ENCODE peak calls at places on chromosome 17, in eight cellular contexts. One of them, this sample, is unnamed.

GRCh38 chr17:20236586-20237227 is 227.5 kb downstream of the SPECC1 start:
- DNase-seq in CD4-positive, alpha-beta T cell: no peak
- DNase-seq in NCI-H2081: no peak
- DNase-seq in AG20443: no peak
- DNase-seq in stimulated activated CD4-positive, alpha-beta T cell treated with anti-CD3 and anti-CD28 coated beads, Interleukin-4, amount 100 ng/mL, for 4 hours: no peak
- DNase-seq in fibroblast of pulmonary artery: no peak
- DNase-seq in BJ: no peak
- DNase-seq in posterior cingulate gyrus: no peak
- DNase-seq in this sample: no peak

GRCh38 chr17:76789235-76789788 is 51.4 kb downstream of the MFSD11 start:
- DNase-seq in AG20443: no peak
- DNase-seq in NCI-H2081: peak
- DNase-seq in stimulated activated CD4-positive, alpha-beta T cell treated with anti-CD3 and anti-CD28 coated beads, Interleukin-4, amount 100 ng/mL, for 4 hours: no peak
- DNase-seq in BJ: no peak
- DNase-seq in CD4-positive, alpha-beta T cell: no peak
- DNase-seq in posterior cingulate gyrus: no peak
- DNase-seq in fibroblast of pulmonary artery: no peak
- DNase-seq in this sample: no peak

GRCh38 chr17:43938838-43939182 is 3.5 kb downstream of the PPY start:
- DNase-seq in AG20443: no peak
- DNase-seq in NCI-H2081: no peak
- DNase-seq in fibroblast of pulmonary artery: no peak
- DNase-seq in stimulated activated CD4-positive, alpha-beta T cell treated with anti-CD3 and anti-CD28 coated beads, Interleukin-4, amount 100 ng/mL, for 4 hours: no peak
- DNase-seq in CD4-positive, alpha-beta T cell: no peak
- DNase-seq in posterior cingulate gyrus: no peak
- DNase-seq in BJ: no peak
- DNase-seq in this sample: no peak

GRCh38 chr17:45320931-45321461 is 4.2 kb upstream of the MAP3K14 start:
- DNase-seq in posterior cingulate gyrus: no peak
- DNase-seq in fibroblast of pulmonary artery: peak
- DNase-seq in stimulated activated CD4-positive, alpha-beta T cell treated with anti-CD3 and anti-CD28 coated beads, Interleukin-4, amount 100 ng/mL, for 4 hours: no peak
- DNase-seq in NCI-H2081: no peak
- DNase-seq in CD4-positive, alpha-beta T cell: no peak
- DNase-seq in AG20443: peak
- DNase-seq in BJ: peak
- DNase-seq in this sample: no peak

GRCh38 chr17:36544320-36545092 is at the start of gene GGNBP2:
- DNase-seq in CD4-positive, alpha-beta T cell: peak
- DNase-seq in NCI-H2081: peak
- DNase-seq in stimulated activated CD4-positive, alpha-beta T cell treated with anti-CD3 and anti-CD28 coated beads, Interleukin-4, amount 100 ng/mL, for 4 hours: peak
- DNase-seq in AG20443: peak
- DNase-seq in BJ: peak
- DNase-seq in fibroblast of pulmonary artery: peak
- DNase-seq in posterior cingulate gyrus: peak
- DNase-seq in this sample: peak

GRCh38 chr17:74658620-74659019 is 35.1 kb upstream of the CD300E start:
- DNase-seq in fibroblast of pulmonary artery: no peak
- DNase-seq in CD4-positive, alpha-beta T cell: no peak
- DNase-seq in NCI-H2081: no peak
- DNase-seq in stimulated activated CD4-positive, alpha-beta T cell treated with anti-CD3 and anti-CD28 coated beads, Interleukin-4, amount 100 ng/mL, for 4 hours: no peak
- DNase-seq in posterior cingulate gyrus: no peak
- DNase-seq in AG20443: no peak
- DNase-seq in BJ: no peak
- DNase-seq in this sample: no peak

GRCh38 chr17:7070712-7071111 is 9.3 kb downstream of the CLEC10A start:
- DNase-seq in CD4-positive, alpha-beta T cell: no peak
- DNase-seq in fibroblast of pulmonary artery: no peak
- DNase-seq in NCI-H2081: no peak
- DNase-seq in stimulated activated CD4-positive, alpha-beta T cell treated with anti-CD3 and anti-CD28 coated beads, Interleukin-4, amount 100 ng/mL, for 4 hours: no peak
- DNase-seq in BJ: no peak
- DNase-seq in AG20443: no peak
- DNase-seq in posterior cingulate gyrus: no peak
- DNase-seq in this sample: no peak

GRCh38 chr17:67942810-67943209 is 53.5 kb downstream of the C17orf58 start:
- DNase-seq in CD4-positive, alpha-beta T cell: no peak
- DNase-seq in stimulated activated CD4-positive, alpha-beta T cell treated with anti-CD3 and anti-CD28 coated beads, Interleukin-4, amount 100 ng/mL, for 4 hours: no peak
- DNase-seq in posterior cingulate gyrus: no peak
- DNase-seq in NCI-H2081: peak
- DNase-seq in BJ: no peak
- DNase-seq in AG20443: no peak
- DNase-seq in fibroblast of pulmonary artery: peak
- DNase-seq in this sample: no peak

GRCh38 chr17:81502471-81503017 is 10.1 kb downstream of the ACTG1 start:
- DNase-seq in NCI-H2081: no peak
- DNase-seq in AG20443: no peak
- DNase-seq in fibroblast of pulmonary artery: no peak
- DNase-seq in CD4-positive, alpha-beta T cell: no peak
- DNase-seq in posterior cingulate gyrus: no peak
- DNase-seq in stimulated activated CD4-positive, alpha-beta T cell treated with anti-CD3 and anti-CD28 coated beads, Interleukin-4, amount 100 ng/mL, for 4 hours: no peak
- DNase-seq in BJ: no peak
- DNase-seq in this sample: no peak

GRCh38 chr17:67245694-67246397 is 850 bp upstream of the HELZ start:
- DNase-seq in CD4-positive, alpha-beta T cell: peak
- DNase-seq in stimulated activated CD4-positive, alpha-beta T cell treated with anti-CD3 and anti-CD28 coated beads, Interleukin-4, amount 100 ng/mL, for 4 hours: peak
- DNase-seq in AG20443: peak
- DNase-seq in BJ: no peak
- DNase-seq in fibroblast of pulmonary artery: no peak
- DNase-seq in NCI-H2081: no peak
- DNase-seq in posterior cingulate gyrus: no peak
- DNase-seq in this sample: peak

GRCh38 chr17:48799069-48799710 is 17.8 kb downstream of the TTLL6 start:
- DNase-seq in posterior cingulate gyrus: no peak
- DNase-seq in stimulated activated CD4-positive, alpha-beta T cell treated with anti-CD3 and anti-CD28 coated beads, Interleukin-4, amount 100 ng/mL, for 4 hours: no peak
- DNase-seq in NCI-H2081: no peak
- DNase-seq in fibroblast of pulmonary artery: no peak
- DNase-seq in CD4-positive, alpha-beta T cell: no peak
- DNase-seq in BJ: no peak
- DNase-seq in AG20443: no peak
- DNase-seq in this sample: no peak

GRCh38 chr17:33814852-33815251 is 440.2 kb upstream of the CCL2 start:
- DNase-seq in AG20443: no peak
- DNase-seq in posterior cingulate gyrus: no peak
- DNase-seq in BJ: no peak
- DNase-seq in NCI-H2081: no peak
- DNase-seq in stimulated activated CD4-positive, alpha-beta T cell treated with anti-CD3 and anti-CD28 coated beads, Interleukin-4, amount 100 ng/mL, for 4 hours: no peak
- DNase-seq in CD4-positive, alpha-beta T cell: no peak
- DNase-seq in fibroblast of pulmonary artery: no peak
- DNase-seq in this sample: no peak

GRCh38 chr17:63150994-63151464 is 185.0 kb downstream of the TANC2 start:
- DNase-seq in posterior cingulate gyrus: no peak
- DNase-seq in BJ: no peak
- DNase-seq in stimulated activated CD4-positive, alpha-beta T cell treated with anti-CD3 and anti-CD28 coated beads, Interleukin-4, amount 100 ng/mL, for 4 hours: no peak
- DNase-seq in CD4-positive, alpha-beta T cell: no peak
- DNase-seq in NCI-H2081: no peak
- DNase-seq in fibroblast of pulmonary artery: peak
- DNase-seq in AG20443: no peak
- DNase-seq in this sample: no peak

GRCh38 chr17:16880121-16880842 is 91.6 kb downstream of the TNFRSF13B start:
- DNase-seq in posterior cingulate gyrus: no peak
- DNase-seq in fibroblast of pulmonary artery: no peak
- DNase-seq in AG20443: no peak
- DNase-seq in BJ: no peak
- DNase-seq in stimulated activated CD4-positive, alpha-beta T cell treated with anti-CD3 and anti-CD28 coated beads, Interleukin-4, amount 100 ng/mL, for 4 hours: no peak
- DNase-seq in NCI-H2081: no peak
- DNase-seq in CD4-positive, alpha-beta T cell: no peak
- DNase-seq in this sample: peak

GRCh38 chr17:8020776-8021564 is 17.9 kb upstream of the ALOX15B start:
- DNase-seq in BJ: no peak
- DNase-seq in CD4-positive, alpha-beta T cell: no peak
- DNase-seq in posterior cingulate gyrus: no peak
- DNase-seq in fibroblast of pulmonary artery: no peak
- DNase-seq in NCI-H2081: no peak
- DNase-seq in AG20443: no peak
- DNase-seq in stimulated activated CD4-positive, alpha-beta T cell treated with anti-CD3 and anti-CD28 coated beads, Interleukin-4, amount 100 ng/mL, for 4 hours: no peak
- DNase-seq in this sample: no peak

GRCh38 chr17:72101526-72101925 is 19.3 kb upstream of the SOX9 start:
- DNase-seq in fibroblast of pulmonary artery: no peak
- DNase-seq in stimulated activated CD4-positive, alpha-beta T cell treated with anti-CD3 and anti-CD28 coated beads, Interleukin-4, amount 100 ng/mL, for 4 hours: no peak
- DNase-seq in NCI-H2081: no peak
- DNase-seq in AG20443: peak
- DNase-seq in posterior cingulate gyrus: no peak
- DNase-seq in BJ: no peak
- DNase-seq in CD4-positive, alpha-beta T cell: no peak
- DNase-seq in this sample: no peak

GRCh38 chr17:28018439-28019070 is 23.9 kb upstream of the NLK start:
- DNase-seq in BJ: no peak
- DNase-seq in NCI-H2081: no peak
- DNase-seq in posterior cingulate gyrus: no peak
- DNase-seq in stimulated activated CD4-positive, alpha-beta T cell treated with anti-CD3 and anti-CD28 coated beads, Interleukin-4, amount 100 ng/mL, for 4 hours: no peak
- DNase-seq in AG20443: peak
- DNase-seq in CD4-positive, alpha-beta T cell: no peak
- DNase-seq in fibroblast of pulmonary artery: peak
- DNase-seq in this sample: no peak

GRCh38 chr17:77376795-77377751 is 236.3 kb downstream of the SEC14L1 start:
- DNase-seq in stimulated activated CD4-positive, alpha-beta T cell treated with anti-CD3 and anti-CD28 coated beads, Interleukin-4, amount 100 ng/mL, for 4 hours: no peak
- DNase-seq in AG20443: no peak
- DNase-seq in NCI-H2081: peak
- DNase-seq in CD4-positive, alpha-beta T cell: no peak
- DNase-seq in BJ: no peak
- DNase-seq in fibroblast of pulmonary artery: peak
- DNase-seq in posterior cingulate gyrus: no peak
- DNase-seq in this sample: peak

GRCh38 chr17:280216-280615 is 72.4 kb downstream of the RPH3AL start:
- DNase-seq in AG20443: no peak
- DNase-seq in BJ: no peak
- DNase-seq in CD4-positive, alpha-beta T cell: no peak
- DNase-seq in NCI-H2081: no peak
- DNase-seq in stimulated activated CD4-positive, alpha-beta T cell treated with anti-CD3 and anti-CD28 coated beads, Interleukin-4, amount 100 ng/mL, for 4 hours: no peak
- DNase-seq in fibroblast of pulmonary artery: no peak
- DNase-seq in posterior cingulate gyrus: no peak
- DNase-seq in this sample: peak

GRCh38 chr17:73895157-73895556 is 250.9 kb upstream of the SDK2 start:
- DNase-seq in stimulated activated CD4-positive, alpha-beta T cell treated with anti-CD3 and anti-CD28 coated beads, Interleukin-4, amount 100 ng/mL, for 4 hours: no peak
- DNase-seq in fibroblast of pulmonary artery: no peak
- DNase-seq in AG20443: no peak
- DNase-seq in BJ: no peak
- DNase-seq in NCI-H2081: no peak
- DNase-seq in CD4-positive, alpha-beta T cell: no peak
- DNase-seq in posterior cingulate gyrus: no peak
- DNase-seq in this sample: no peak

GRCh38 chr17:77126519-77126918 is 14.2 kb upstream of the SEC14L1 start:
- DNase-seq in posterior cingulate gyrus: no peak
- DNase-seq in CD4-positive, alpha-beta T cell: no peak
- DNase-seq in BJ: no peak
- DNase-seq in stimulated activated CD4-positive, alpha-beta T cell treated with anti-CD3 and anti-CD28 coated beads, Interleukin-4, amount 100 ng/mL, for 4 hours: no peak
- DNase-seq in AG20443: no peak
- DNase-seq in NCI-H2081: peak
- DNase-seq in fibroblast of pulmonary artery: no peak
- DNase-seq in this sample: peak

GRCh38 chr17:72125226-72125651 is 4.4 kb downstream of the SOX9 start:
- DNase-seq in CD4-positive, alpha-beta T cell: no peak
- DNase-seq in BJ: no peak
- DNase-seq in fibroblast of pulmonary artery: peak
- DNase-seq in stimulated activated CD4-positive, alpha-beta T cell treated with anti-CD3 and anti-CD28 coated beads, Interleukin-4, amount 100 ng/mL, for 4 hours: no peak
- DNase-seq in NCI-H2081: no peak
- DNase-seq in posterior cingulate gyrus: no peak
- DNase-seq in AG20443: no peak
- DNase-seq in this sample: no peak

GRCh38 chr17:34913001-34913400 is 48.3 kb downstream of the CCT6B start:
- DNase-seq in stimulated activated CD4-positive, alpha-beta T cell treated with anti-CD3 and anti-CD28 coated beads, Interleukin-4, amount 100 ng/mL, for 4 hours: no peak
- DNase-seq in fibroblast of pulmonary artery: no peak
- DNase-seq in AG20443: no peak
- DNase-seq in CD4-positive, alpha-beta T cell: no peak
- DNase-seq in NCI-H2081: no peak
- DNase-seq in posterior cingulate gyrus: no peak
- DNase-seq in BJ: no peak
- DNase-seq in this sample: no peak

GRCh38 chr17:49787932-49788442 is 494 bp upstream of the KAT7 start:
- DNase-seq in posterior cingulate gyrus: no peak
- DNase-seq in BJ: no peak
- DNase-seq in fibroblast of pulmonary artery: no peak
- DNase-seq in NCI-H2081: no peak
- DNase-seq in CD4-positive, alpha-beta T cell: peak
- DNase-seq in AG20443: no peak
- DNase-seq in stimulated activated CD4-positive, alpha-beta T cell treated with anti-CD3 and anti-CD28 coated beads, Interleukin-4, amount 100 ng/mL, for 4 hours: no peak
- DNase-seq in this sample: no peak

GRCh38 chr17:51097708-51098446 is 22.8 kb downstream of the SPAG9 start:
- DNase-seq in CD4-positive, alpha-beta T cell: no peak
- DNase-seq in AG20443: no peak
- DNase-seq in fibroblast of pulmonary artery: no peak
- DNase-seq in posterior cingulate gyrus: no peak
- DNase-seq in stimulated activated CD4-positive, alpha-beta T cell treated with anti-CD3 and anti-CD28 coated beads, Interleukin-4, amount 100 ng/mL, for 4 hours: no peak
- DNase-seq in NCI-H2081: no peak
- DNase-seq in BJ: no peak
- DNase-seq in this sample: no peak

GRCh38 chr17:71180801-71181385 is 939.9 kb upstream of the SOX9 start:
- DNase-seq in BJ: no peak
- DNase-seq in AG20443: peak
- DNase-seq in fibroblast of pulmonary artery: peak
- DNase-seq in CD4-positive, alpha-beta T cell: no peak
- DNase-seq in NCI-H2081: peak
- DNase-seq in stimulated activated CD4-positive, alpha-beta T cell treated with anti-CD3 and anti-CD28 coated beads, Interleukin-4, amount 100 ng/mL, for 4 hours: no peak
- DNase-seq in posterior cingulate gyrus: no peak
- DNase-seq in this sample: no peak

GRCh38 chr17:66949501-66949900 is 15.0 kb upstream of the CACNG4 start:
- DNase-seq in posterior cingulate gyrus: no peak
- DNase-seq in fibroblast of pulmonary artery: peak
- DNase-seq in BJ: no peak
- DNase-seq in AG20443: peak
- DNase-seq in NCI-H2081: no peak
- DNase-seq in CD4-positive, alpha-beta T cell: no peak
- DNase-seq in stimulated activated CD4-positive, alpha-beta T cell treated with anti-CD3 and anti-CD28 coated beads, Interleukin-4, amount 100 ng/mL, for 4 hours: no peak
- DNase-seq in this sample: no peak

GRCh38 chr17:46782250-46782953 is 36.1 kb downstream of the WNT3 start:
- DNase-seq in fibroblast of pulmonary artery: peak
- DNase-seq in AG20443: no peak
- DNase-seq in CD4-positive, alpha-beta T cell: no peak
- DNase-seq in posterior cingulate gyrus: no peak
- DNase-seq in BJ: no peak
- DNase-seq in NCI-H2081: peak
- DNase-seq in stimulated activated CD4-positive, alpha-beta T cell treated with anti-CD3 and anti-CD28 coated beads, Interleukin-4, amount 100 ng/mL, for 4 hours: no peak
- DNase-seq in this sample: peak

GRCh38 chr17:40727447-40728231 is 24.1 kb upstream of the KRT24 start:
- DNase-seq in fibroblast of pulmonary artery: peak
- DNase-seq in AG20443: no peak
- DNase-seq in posterior cingulate gyrus: no peak
- DNase-seq in stimulated activated CD4-positive, alpha-beta T cell treated with anti-CD3 and anti-CD28 coated beads, Interleukin-4, amount 100 ng/mL, for 4 hours: no peak
- DNase-seq in NCI-H2081: no peak
- DNase-seq in BJ: no peak
- DNase-seq in CD4-positive, alpha-beta T cell: no peak
- DNase-seq in this sample: no peak